ENCODE peak calls at places on chromosomes 2 and 18, in seven cellular contexts. Q is body of pancreas, L is K562, O is sigmoid colon, N is thyroid gland, U is right lobe of liver, D is tibial nerve. G is an unnamed sample. For H3K4me1, the result is how much of the 10 kb centered on the place peaks cover.

GRCh38 chr18:29418136-29418535 is 1241.2 kb upstream of the CDH2 start:
- DNase-seq in Q (no peak), L (no peak), O (no peak), N (no peak), U (no peak), D (no peak), G (no peak)

GRCh38 chr2:66872926-66873714 is 438.2 kb downstream of the MEIS1 start:
- DNase-seq in Q (no peak), L (no peak), O (no peak), N (no peak), U (no peak), D (no peak), G (no peak)

GRCh38 chr2:178380763-178381162 is 70.2 kb downstream of the PRKRA start:
- DNase-seq in Q (no peak), L (no peak), O (no peak), N (no peak), U (no peak), D (no peak), G (no peak)

GRCh38 chr2:170446078-170446477 is 268.1 kb downstream of the MYO3B start:
- DNase-seq in Q (no peak), L (no peak), O (no peak), N (no peak), U (no peak), D (no peak), G (no peak)

GRCh38 chr2:70626254-70626990 is 72.8 kb upstream of the TGFA start:
- DNase-seq in Q (no peak), L (peak), O (no peak), N (peak), U (no peak), D (no peak), G (no peak)

GRCh38 chr2:72001937-72002690 is 145.5 kb downstream of the CYP26B1 start:
- DNase-seq in Q (no peak), L (no peak), O (no peak), N (no peak), U (no peak), D (no peak), G (peak)

GRCh38 chr2:22499082-22499844 is 885.7 kb upstream of the KLHL29 start:
- DNase-seq in Q (no peak), L (no peak), O (peak), N (peak), U (no peak), D (peak), G (peak)

GRCh38 chr18:29145993-29146539 is 969.1 kb upstream of the CDH2 start:
- DNase-seq in Q (no peak), L (no peak), O (no peak), N (no peak), U (no peak), D (no peak), G (no peak)

GRCh38 chr2:109512076-109512475 is 101.7 kb downstream of the SEPTIN10 start:
- DNase-seq in Q (no peak), L (no peak), O (no peak), N (no peak), U (no peak), D (no peak), G (no peak)

GRCh38 chr2:26597197-26597596 is 44.0 kb downstream of the CIB4 start:
- DNase-seq in Q (no peak), L (no peak), O (no peak), N (no peak), U (no peak), D (no peak), G (no peak)

GRCh38 chr2:157172239-157172638 is 85.3 kb upstream of the GALNT5 start:
- DNase-seq in Q (no peak), L (no peak), O (no peak), N (no peak), U (no peak), D (no peak), G (no peak)

GRCh38 chr2:176613358-176614032 is 344.3 kb downstream of the MTX2 start:
- DNase-seq in Q (no peak), L (no peak), O (no peak), N (no peak), U (no peak), D (no peak), G (no peak)

GRCh38 chr2:98463988-98464771 is 19.5 kb downstream of the INPP4A start:
- DNase-seq in Q (no peak), L (no peak), O (peak), N (no peak), U (no peak), D (no peak), G (no peak)

GRCh38 chr2:155836439-155836838 is 496.1 kb downstream of the NR4A2 start:
- DNase-seq in Q (no peak), L (no peak), O (no peak), N (no peak), U (no peak), D (no peak), G (no peak)

GRCh38 chr18:57627488-57627887 is 5.9 kb upstream of the NARS1 start:
- DNase-seq in Q (no peak), L (no peak), O (no peak), N (no peak), U (no peak), D (no peak), G (no peak)

GRCh38 chr18:62781893-62782292 is 66.6 kb downstream of the PHLPP1 start:
- DNase-seq in Q (no peak), L (no peak), O (peak), N (no peak), U (peak), D (peak), G (no peak)

GRCh38 chr2:11080253-11081115 is 74.8 kb upstream of the SLC66A3 start:
- DNase-seq in Q (no peak), L (no peak), O (no peak), N (no peak), U (no peak), D (no peak), G (no peak)

GRCh38 chr2:13821255-13821880 is 811.1 kb upstream of the LRATD1 start:
- DNase-seq in Q (no peak), L (no peak), O (no peak), N (no peak), U (no peak), D (no peak), G (no peak)

GRCh38 chr2:33250417-33251029 is 225.9 kb upstream of the RASGRP3 start:
- DNase-seq in Q (no peak), L (no peak), O (no peak), N (no peak), U (no peak), D (no peak), G (no peak)

GRCh38 chr18:24010673-24011072 is 3.9 kb upstream of the TTC39C start:
- DNase-seq in Q (no peak), L (no peak), O (no peak), N (no peak), U (no peak), D (no peak), G (no peak)

GRCh38 chr2:109143214-109144187 is 14.5 kb downstream of the SH3RF3 start:
- DNase-seq in Q (no peak), L (no peak), O (no peak), N (no peak), U (no peak), D (no peak), G (no peak)

GRCh38 chr2:219228745-219229374 is 576 bp downstream of the ATG9A start:
- DNase-seq in Q (no peak), L (no peak), O (peak), N (no peak), U (peak), D (no peak), G (no peak)

GRCh38 chr2:36322108-36322507 is 33.5 kb upstream of the CRIM1 start:
- DNase-seq in Q (no peak), L (no peak), O (no peak), N (no peak), U (no peak), D (no peak), G (no peak)

GRCh38 chr2:20509766-20510490 is 63.1 kb downstream of the RHOB start:
- DNase-seq in Q (no peak), L (peak), O (peak), N (peak), U (no peak), D (no peak), G (no peak)

GRCh38 chr18:834086-834720 is 22.2 kb upstream of the YES1 start:
- DNase-seq in Q (no peak), L (no peak), O (no peak), N (no peak), U (no peak), D (no peak), G (no peak)

GRCh38 chr18:24785019-24785418 is 324.6 kb downstream of the HRH4 start:
- DNase-seq in Q (no peak), L (no peak), O (no peak), N (no peak), U (no peak), D (no peak), G (no peak)

GRCh38 chr2:200492656-200493055 is 17.2 kb downstream of the KCTD18 start:
- DNase-seq in Q (no peak), L (no peak), O (no peak), N (no peak), U (no peak), D (no peak), G (no peak)

GRCh38 chr2:120314656-120315366 is 31.1 kb upstream of the INHBB start:
- DNase-seq in Q (no peak), L (no peak), O (no peak), N (peak), U (peak), D (no peak), G (no peak)

GRCh38 chr2:215356948-215357461 is 45.1 kb downstream of the ATIC start:
- DNase-seq in Q (no peak), L (no peak), O (no peak), N (no peak), U (no peak), D (no peak), G (no peak)

GRCh38 chr2:202267495-202267894 is 1.9 kb downstream of the NOP58 start:
- DNase-seq in Q (no peak), L (no peak), O (no peak), N (no peak), U (no peak), D (no peak), G (no peak)

GRCh38 chr2:237693281-237694039 is 66.1 kb downstream of the LRRFIP1 start:
- DNase-seq in Q (peak), L (no peak), O (peak), N (no peak), U (no peak), D (no peak), G (no peak)

GRCh38 chr18:7133181-7133580 is 15.6 kb upstream of the LAMA1 start:
- DNase-seq in Q (no peak), L (no peak), O (peak), N (no peak), U (no peak), D (no peak), G (no peak)

GRCh38 chr2:70344195-70344594 is 42.3 kb upstream of the FAM136A start:
- DNase-seq in Q (no peak), L (no peak), O (no peak), N (no peak), U (no peak), D (no peak), G (no peak)

GRCh38 chr2:72973566-72974435 is 56.5 kb downstream of the EMX1 start:
- DNase-seq in Q (peak), L (peak), O (no peak), N (peak), U (no peak), D (peak), G (peak)

GRCh38 chr2:69464575-69464974 is 27.3 kb upstream of the NFU1 start:
- DNase-seq in Q (no peak), L (no peak), O (peak), N (no peak), U (no peak), D (peak), G (peak)

GRCh38 chr2:185472574-185472973 is 266.0 kb upstream of the FSIP2 start:
- DNase-seq in Q (no peak), L (no peak), O (no peak), N (no peak), U (no peak), D (no peak), G (no peak)

GRCh38 chr18:21740474-21740723 is 193 bp upstream of the MIB1 start:
- DNase-seq in Q (peak), L (peak), O (peak), N (peak), U (peak), D (no peak), G (peak)

GRCh38 chr2:231617059-231617926 is 24.6 kb downstream of the TEX44 start:
- DNase-seq in Q (no peak), L (no peak), O (no peak), N (no peak), U (no peak), D (no peak), G (no peak)

GRCh38 chr2:207416936-207417718 is 112.6 kb upstream of the CREB1 start:
- DNase-seq in Q (no peak), L (peak), O (no peak), N (no peak), U (no peak), D (no peak), G (no peak)
- TF ChIP-seq POLR2A in Q (no peak), L (no peak), O (no peak), N (no peak), U (no peak), D (no peak), G (no peak)

DNA sequence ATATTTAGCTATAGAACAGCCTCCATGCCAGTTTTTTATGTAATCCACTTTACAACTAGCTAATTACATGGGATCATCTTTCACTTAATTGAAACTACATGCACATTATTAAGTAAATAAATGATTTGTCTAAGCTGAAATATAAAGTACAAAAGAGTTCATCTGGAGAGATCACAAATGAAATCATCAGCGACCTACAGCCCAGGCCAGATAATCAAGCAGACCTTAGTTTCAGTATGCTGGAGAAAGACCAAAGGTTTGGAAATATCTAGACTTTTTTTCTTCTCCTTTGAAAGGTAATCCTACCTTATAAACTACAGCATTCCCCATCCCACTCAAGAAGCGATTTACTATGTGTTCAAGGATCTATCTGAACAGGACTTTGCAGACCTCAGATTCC is 26.5 kb downstream of the FIGN start:
- DNase-seq in Q (no peak), L (no peak), O (no peak), N (no peak), U (no peak), D (no peak), G (no peak)
- H3K4me1 ChIP-seq in Q (under half), L (under half), O (under half), N (under half), U (under half), D (under half), G (under half)

GRCh38 chr2:121736462-121737336 is at the start of gene NIFK:
- DNase-seq in Q (peak), L (peak), O (peak), N (peak), U (peak), D (peak), G (peak)
- TF ChIP-seq POLR2A in Q (peak), L (peak), O (peak), N (peak), U (peak), D (no peak), G (peak)

DNA sequence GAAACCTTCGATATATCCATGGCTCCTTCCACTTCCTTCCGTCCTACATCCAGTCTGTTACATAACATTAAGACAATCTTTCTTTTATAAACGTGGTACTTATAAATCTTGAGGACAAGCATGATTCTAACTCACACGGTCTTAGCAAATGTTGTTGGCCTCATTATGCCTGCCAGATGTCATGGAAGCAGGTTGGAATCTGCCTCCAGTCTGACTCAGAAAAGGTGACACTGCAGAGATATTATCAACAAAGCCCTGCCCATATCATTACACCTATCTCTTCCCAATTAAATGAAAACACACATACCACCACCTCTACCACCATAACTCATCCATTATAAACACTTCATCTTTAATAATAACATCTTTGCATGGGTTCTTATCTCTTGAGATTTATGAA is 334.7 kb upstream of the CHAC2 start:
- DNase-seq in Q (no peak), L (no peak), O (no peak), N (no peak), U (no peak), D (no peak), G (no peak)
- H3K4me1 ChIP-seq in Q (under half), L (under half), O (under half), N (under half), U (under half), D (under half), G (under half)

DNA sequence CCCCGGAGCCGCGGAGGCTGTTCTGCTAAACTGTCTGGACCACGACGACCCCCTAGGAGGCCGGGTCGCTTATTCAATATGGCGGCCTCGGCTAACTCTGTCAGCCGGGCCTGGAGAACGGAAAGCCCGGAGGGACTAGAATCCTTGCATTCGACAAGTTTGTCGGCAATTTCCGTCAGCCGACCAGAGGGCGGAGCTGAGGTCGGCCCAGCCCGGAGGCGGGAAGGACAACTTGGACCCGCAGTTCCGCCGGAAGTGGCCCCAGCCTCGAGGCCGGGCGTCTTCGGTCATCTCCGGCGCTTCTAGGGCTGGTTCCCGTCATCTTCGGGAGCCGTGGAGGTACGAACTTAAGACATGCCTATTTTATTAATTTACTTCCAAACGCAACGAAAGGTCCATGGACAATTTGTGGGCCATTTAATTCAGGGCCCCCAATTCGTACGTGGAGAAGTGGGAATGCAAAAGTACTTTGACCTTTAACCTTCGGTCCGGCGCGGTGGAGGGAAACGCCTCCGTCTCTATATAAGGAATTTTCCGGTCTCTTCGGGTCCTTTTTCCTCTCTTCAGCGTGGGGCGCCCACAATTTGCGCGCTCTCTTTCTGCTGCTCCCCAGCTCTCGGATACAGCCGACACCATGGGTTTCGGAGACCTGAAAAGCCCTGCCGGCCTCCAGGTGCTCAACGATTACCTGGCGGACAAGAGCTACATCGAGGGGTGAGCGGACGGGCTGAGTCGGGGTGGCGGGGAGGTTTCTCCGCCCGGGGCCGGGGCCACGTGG is at the start of the genes EEF1B2 and NDUFS1:
- DNase-seq in Q (peak), L (peak), O (peak), N (peak), U (peak), D (peak), G (peak)
- TF ChIP-seq POLR2A in Q (peak), L (peak), O (peak), N (peak), U (peak), D (peak), G (peak)

GRCh38 chr2:8582850-8583399 is 98.9 kb upstream of the ID2 start:
- DNase-seq in Q (no peak), L (no peak), O (no peak), N (no peak), U (no peak), D (no peak), G (no peak)
- H3K4me1 ChIP-seq in Q (under half), L (under half), O (under half), N (under half), U (under half), D (under half), G (under half)